ENCODE peak calls at places on chromosome 17, in four cellular contexts. O is sigmoid colon, S is Peyer's patch, I is testis. B is an unnamed sample.

GRCh38 chr17:41678907-41679739 is 9.6 kb upstream of the EIF1 start:
- DNase-seq in I (no peak), S (peak; percentile 38), O (peak; percentile 48), B (peak; percentile 81)

GRCh38 chr17:7045492-7046126 is 1.7 kb upstream of the SLC16A11 start:
- DNase-seq in I (peak; percentile 69), S (no peak), O (no peak), B (peak; percentile 83)

GRCh38 chr17:43755389-43755875 is 3.2 kb downstream of the SOST start:
- DNase-seq in S (no peak), O (peak; percentile 52), I (peak; percentile 54), B (peak; percentile 4)

GRCh38 chr17:36731806-36732205 is 130.4 kb downstream of the MRM1 start:
- DNase-seq in S (no peak), I (no peak), O (no peak), B (no peak)

GRCh38 chr17:65794572-65794971 is 233.1 kb upstream of the AXIN2 start:
- DNase-seq in I (no peak), O (no peak), S (no peak), B (no peak)

GRCh38 chr17:49848019-49848473 is at the start of gene TAC4:
- DNase-seq in S (no peak), O (peak; percentile 44), I (no peak), B (no peak)

GRCh38 chr17:27985306-27985705 is 57.2 kb upstream of the NLK start:
- DNase-seq in S (no peak), I (no peak), O (no peak), B (peak; percentile 24)

GRCh38 chr17:49146620-49147306 is 14.2 kb downstream of the B4GALNT2 start:
- DNase-seq in I (no peak), O (no peak), S (no peak), B (no peak)

GRCh38 chr17:78381601-78382168 is 3.2 kb downstream of the PGS1 start:
- DNase-seq in S (no peak), O (no peak), I (no peak), B (peak; percentile 52)

GRCh38 chr17:45953561-45953960 is 45.5 kb upstream of the STH start:
- DNase-seq in I (no peak), S (no peak), O (no peak), B (no peak)

GRCh38 chr17:64328875-64329405 is 61.7 kb downstream of the PECAM1 start:
- DNase-seq in S (no peak), I (no peak), O (no peak), B (no peak)

GRCh38 chr17:7384489-7385081 is 3.7 kb downstream of the TNK1 start:
- DNase-seq in S (no peak), O (no peak), I (no peak), B (no peak)

GRCh38 chr17:77127735-77128361 is 12.9 kb upstream of the SEC14L1 start:
- DNase-seq in S (peak; percentile 63), O (peak; percentile 77), I (peak; percentile 62), B (no peak)

GRCh38 chr17:77124192-77124908 is 16.4 kb upstream of the SEC14L1 start:
- DNase-seq in O (no peak), S (no peak), I (no peak), B (peak; percentile 80)

GRCh38 chr17:77126519-77126918 is 14.2 kb upstream of the SEC14L1 start:
- DNase-seq in S (peak; percentile 68), I (no peak), O (no peak), B (no peak)

GRCh38 chr17:77128895-77129567 is 11.7 kb upstream of the SEC14L1 start:
- DNase-seq in O (no peak), S (no peak), I (no peak), B (no peak)

GRCh38 chr17:77125432-77125901 is 15.3 kb upstream of the SEC14L1 start:
- DNase-seq in S (no peak), O (no peak), I (no peak), B (no peak)
- TF ChIP-seq POLR2A in S (no peak), O (no peak), I (no peak), B (no peak)

GRCh38 chr17:60720763-60721531 is 43.3 kb downstream of the BCAS3 start:
- DNase-seq in O (no peak), I (peak; percentile 64), S (no peak), B (peak; percentile 80)
- TF ChIP-seq POLR2A in O (no peak), I (no peak), S (no peak), B (no peak)

DNA sequence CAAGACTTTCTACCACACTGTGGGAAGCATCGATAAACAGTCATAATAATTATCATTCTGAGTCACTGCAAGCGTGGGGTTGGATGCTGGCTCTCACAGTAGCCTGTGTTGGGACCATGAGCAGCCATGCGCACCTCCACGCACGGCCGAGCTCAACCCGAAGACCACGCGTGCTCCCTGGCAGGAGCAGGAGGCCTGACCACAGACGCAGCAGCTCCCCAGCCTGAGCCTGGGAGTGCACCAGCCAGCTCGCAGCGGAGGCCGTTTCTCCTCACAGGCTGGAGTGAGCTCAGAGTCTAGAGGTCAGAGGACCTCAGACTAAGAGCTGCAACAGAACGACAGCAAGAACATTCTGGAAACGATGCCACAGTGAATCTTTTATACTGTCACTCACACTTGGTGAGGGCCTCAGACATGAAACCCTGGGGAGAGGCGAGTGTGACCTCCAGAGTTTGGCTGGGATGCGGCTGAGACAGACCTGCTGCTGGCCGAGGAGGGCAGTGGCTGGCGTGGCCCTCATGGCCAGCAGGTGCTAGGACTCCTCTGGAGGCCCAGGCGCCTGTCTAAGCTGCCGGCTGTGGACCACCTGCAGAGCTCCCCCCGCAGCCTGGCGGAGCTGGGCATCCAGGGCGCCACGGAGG is 6.0 kb downstream of the NDUFAF8 start:
- DNase-seq in I (no peak), S (no peak), O (no peak), B (no peak)
- TF ChIP-seq POLR2A in I (no peak), S (no peak), O (no peak), B (no peak)

GRCh38 chr17:39632153-39632941 is 4.6 kb upstream of the STARD3 start:
- DNase-seq in O (peak; percentile 72), S (peak; percentile 92), I (peak; percentile 78), B (no peak)

GRCh38 chr17:39629494-39629880 is 2.7 kb downstream of the PPP1R1B start:
- DNase-seq in O (no peak), I (no peak), S (peak; percentile 78), B (no peak)

GRCh38 chr17:39633570-39634183 is 3.3 kb upstream of the STARD3 start:
- DNase-seq in I (no peak), O (no peak), S (no peak), B (no peak)

GRCh38 chr17:39629894-39630293 is 3.1 kb downstream of the PPP1R1B start:
- DNase-seq in S (no peak), I (no peak), O (no peak), B (no peak)

GRCh38 chr17:39631403-39631802 is 4.7 kb downstream of the PPP1R1B start:
- DNase-seq in S (peak; percentile 69), O (no peak), I (no peak), B (no peak)
- TF ChIP-seq POLR2A in S (peak; percentile 43), O (no peak), I (no peak), B (no peak)

GRCh38 chr17:58329035-58329807 is 626 bp upstream of the TSPOAP1 start:
- DNase-seq in S (peak; percentile 55), O (no peak), I (no peak), B (peak; percentile 86)
- TF ChIP-seq POLR2A in S (no peak), O (no peak), I (no peak), B (peak; percentile 98)

DNA sequence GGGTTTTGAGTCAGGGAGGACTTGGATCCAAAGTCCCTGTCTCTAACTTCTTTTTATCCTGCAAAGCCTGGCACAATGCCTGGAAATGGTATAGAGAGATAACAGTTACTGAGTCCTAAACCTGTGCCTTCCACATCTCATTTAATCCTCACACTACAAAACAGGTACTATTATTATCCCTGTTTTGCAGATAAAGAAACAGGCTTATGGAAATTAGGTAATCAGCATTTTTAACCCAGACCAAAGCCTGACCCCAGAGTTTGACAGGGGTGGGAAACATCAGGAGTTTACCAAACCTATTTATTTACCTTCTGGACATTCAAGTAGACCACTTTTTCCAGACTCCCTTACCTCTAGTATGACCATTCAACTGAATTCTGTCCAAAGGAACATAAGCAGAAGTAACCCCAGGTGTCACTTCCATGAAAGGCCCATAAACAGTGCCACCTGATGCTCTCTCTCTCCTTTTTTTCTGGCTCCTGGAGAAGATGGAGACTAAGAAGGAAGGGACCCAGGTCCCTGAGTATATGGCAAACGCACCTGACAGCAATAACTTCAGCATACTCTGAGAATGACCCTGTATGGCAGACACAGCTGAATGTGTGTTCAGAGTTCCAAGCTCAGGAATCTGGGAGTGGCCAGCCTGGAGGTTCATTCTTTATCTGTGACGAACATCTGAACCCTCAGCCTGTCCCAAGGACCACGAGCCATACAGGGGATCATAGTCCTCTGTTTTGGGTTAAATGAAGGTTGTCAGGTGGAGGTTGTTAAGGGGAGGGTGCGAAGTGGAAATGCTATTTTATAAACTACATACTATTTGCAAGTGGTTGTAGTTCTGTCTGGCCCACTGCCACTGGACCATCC is 62.7 kb downstream of the HLF start:
- DNase-seq in S (no peak), O (no peak), I (no peak), B (peak; percentile 23)
- TF ChIP-seq POLR2A in S (peak; percentile 39), O (no peak), I (no peak), B (no peak)

GRCh38 chr17:1766382-1767135 is 4.7 kb downstream of the SERPINF1 start:
- DNase-seq in O (no peak), I (peak; percentile 83), S (no peak), B (no peak)

GRCh38 chr17:1762906-1763829 is 1.3 kb downstream of the SERPINF1 start:
- DNase-seq in I (peak; percentile 95), S (peak; percentile 75), O (peak; percentile 87), B (peak; percentile 80)

GRCh38 chr17:1765576-1765975 is 3.7 kb downstream of the SERPINF1 start:
- DNase-seq in S (no peak), I (no peak), O (no peak), B (no peak)

GRCh38 chr17:1762233-1762905 is 509 bp downstream of the SERPINF1 start:
- DNase-seq in I (peak; percentile 77), O (peak; percentile 86), S (no peak), B (peak; percentile 57)

DNA sequence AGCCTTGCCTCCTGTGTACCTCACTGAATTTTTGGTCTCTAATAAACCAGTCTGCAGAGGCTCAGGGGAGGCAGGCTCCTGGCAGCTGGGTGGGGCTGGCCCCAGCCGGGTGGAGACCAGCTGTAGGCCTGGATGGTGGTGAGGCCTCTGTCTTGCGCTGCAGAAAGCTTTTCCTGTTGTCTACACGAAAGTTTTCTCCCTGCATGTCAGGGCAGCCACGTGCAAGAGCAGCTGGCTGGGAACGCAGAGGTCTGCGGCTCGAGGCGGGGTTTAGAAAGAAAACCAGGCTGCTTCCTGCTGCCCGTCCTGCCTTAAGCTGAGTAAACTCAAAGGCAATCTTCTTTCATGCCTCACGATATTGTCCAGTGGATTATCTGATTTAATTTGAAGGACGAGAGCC is 2.4 kb downstream of the SERPINF1 start:
- DNase-seq in I (peak; percentile 84), O (peak; percentile 93), S (peak; percentile 74), B (peak; percentile 75)
- TF ChIP-seq POLR2A in I (no peak), O (no peak), S (peak; percentile 35), B (no peak)

B was measured in erythroblast.